ENCODE peak calls at places on chromosomes 1 and 21, in five cellular contexts. L is breast epithelium, T is transverse colon, K is A549, O is body of pancreas. W is an unnamed sample. For H3K4me1, the result is how much of the 10 kb centered on the place peaks cover.

GRCh38 chr1:113899101-113899500 is 5.5 kb downstream of the AP4B1 start:
- DNase-seq in L (no peak), T (no peak), K (no peak), O (no peak), W (no peak)

GRCh38 chr1:100847481-100847880 is 47.2 kb downstream of the EXTL2 start:
- DNase-seq in L (no peak), T (no peak), K (no peak), O (no peak), W (no peak)

GRCh38 chr1:207799989-207800648 is 48.3 kb downstream of the CD46 start:
- DNase-seq in L (no peak), T (no peak), K (no peak), O (no peak), W (no peak)

GRCh38 chr1:2032737-2033136 is 13.6 kb downstream of the GABRD start:
- DNase-seq in L (no peak), T (no peak), K (no peak), O (no peak), W (no peak)

GRCh38 chr1:59180715-59181114 is 116.2 kb upstream of the FGGY start:
- DNase-seq in L (no peak), T (no peak), K (no peak), O (no peak), W (no peak)

GRCh38 chr21:43829575-43830119 is 35.4 kb upstream of the AGPAT3 start:
- DNase-seq in L (no peak), T (no peak), K (peak), O (no peak), W (no peak)

GRCh38 chr1:151156515-151156819 is at the start of gene TNFAIP8L2:
- DNase-seq in L (no peak), T (peak), K (no peak), O (no peak), W (no peak)

GRCh38 chr21:34668803-34669148 is at the start of gene CLIC6:
- DNase-seq in L (peak), T (peak), K (no peak), O (no peak), W (no peak)

GRCh38 chr1:65001238-65001792 is 35.0 kb upstream of the JAK1 start:
- DNase-seq in L (no peak), T (peak), K (no peak), O (peak), W (peak)

GRCh38 chr1:50582346-50582745 is 159.1 kb upstream of the DMRTA2 start:
- DNase-seq in L (no peak), T (no peak), K (no peak), O (no peak), W (no peak)

GRCh38 chr1:89980605-89981004 is 14.3 kb upstream of the ZNF326 start:
- DNase-seq in L (no peak), T (no peak), K (no peak), O (no peak), W (no peak)

GRCh38 chr1:197907846-197908616 is 5.6 kb downstream of the C1orf53 start:
- DNase-seq in L (no peak), T (no peak), K (no peak), O (no peak), W (no peak)

GRCh38 chr1:2290595-2291510 is 62.7 kb downstream of the SKI start:
- DNase-seq in L (no peak), T (peak), K (no peak), O (peak), W (no peak)

GRCh38 chr1:201597551-201598230 is 58.8 kb downstream of the NAV1 start:
- DNase-seq in L (peak), T (peak), K (peak), O (peak), W (no peak)

GRCh38 chr21:40270134-40270533 is 402.9 kb downstream of the PCP4 start:
- DNase-seq in L (no peak), T (no peak), K (no peak), O (no peak), W (no peak)

GRCh38 chr21:26123012-26123411 is 47.6 kb downstream of the APP start:
- DNase-seq in L (no peak), T (no peak), K (no peak), O (no peak), W (no peak)

DNA sequence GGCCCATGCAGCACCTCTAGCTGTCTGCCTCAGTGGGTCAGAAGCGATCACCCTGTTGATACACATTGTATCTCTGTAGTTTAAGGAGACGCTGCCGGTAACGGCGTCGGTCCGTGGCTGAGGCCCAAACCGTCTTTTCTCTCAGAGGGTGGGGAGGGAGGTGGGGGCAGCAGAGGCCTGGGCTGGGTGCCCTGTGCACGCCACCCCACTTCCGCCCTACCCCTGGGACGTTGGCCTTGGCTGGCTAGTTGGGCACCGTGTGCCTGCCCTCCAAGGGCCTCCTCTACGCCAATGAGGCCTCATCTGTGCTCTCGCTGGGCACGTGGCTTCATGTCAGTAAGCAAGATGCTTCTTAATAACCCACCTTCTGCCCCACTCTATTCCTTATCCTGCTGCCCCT is 9.4 kb downstream of the ZC3H12A start:
- DNase-seq in L (no peak), T (no peak), K (peak), O (no peak), W (peak)
- H3K4me1 ChIP-seq in L (under half), T (half or more), K (half or more), O (half or more), W (under half)

DNA sequence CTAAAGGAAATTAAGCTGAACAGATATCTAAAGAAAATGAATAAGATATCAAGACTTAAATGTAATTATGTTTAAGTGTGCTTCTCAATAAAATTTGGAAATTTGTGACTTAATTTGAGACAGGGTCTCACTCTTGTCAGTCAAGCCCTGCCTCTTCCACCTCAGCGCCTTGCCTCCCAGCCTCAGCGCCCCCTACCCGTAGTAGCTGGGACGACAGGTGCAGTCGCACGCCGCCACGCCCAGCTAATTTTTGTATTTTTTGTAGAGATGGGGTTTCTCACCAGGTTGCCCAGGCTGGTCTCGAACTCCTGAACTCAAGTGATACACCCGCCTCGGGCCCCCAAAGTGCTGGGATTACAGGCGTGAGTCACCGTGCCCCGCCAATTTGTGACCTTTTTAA is 117.0 kb downstream of the CLEC20A start:
- DNase-seq in L (no peak), T (no peak), K (peak), O (no peak), W (no peak)
- TF ChIP-seq POLR2A in L (no peak), T (no peak), K (no peak), O (no peak), W (no peak)

GRCh38 chr1:30001011-30001410 is 722.4 kb downstream of the MATN1 start:
- DNase-seq in L (no peak), T (no peak), K (no peak), O (no peak), W (no peak)
- H3K4me1 ChIP-seq in L (under half), T (under half), K (under half), O (under half), W (under half)

DNA sequence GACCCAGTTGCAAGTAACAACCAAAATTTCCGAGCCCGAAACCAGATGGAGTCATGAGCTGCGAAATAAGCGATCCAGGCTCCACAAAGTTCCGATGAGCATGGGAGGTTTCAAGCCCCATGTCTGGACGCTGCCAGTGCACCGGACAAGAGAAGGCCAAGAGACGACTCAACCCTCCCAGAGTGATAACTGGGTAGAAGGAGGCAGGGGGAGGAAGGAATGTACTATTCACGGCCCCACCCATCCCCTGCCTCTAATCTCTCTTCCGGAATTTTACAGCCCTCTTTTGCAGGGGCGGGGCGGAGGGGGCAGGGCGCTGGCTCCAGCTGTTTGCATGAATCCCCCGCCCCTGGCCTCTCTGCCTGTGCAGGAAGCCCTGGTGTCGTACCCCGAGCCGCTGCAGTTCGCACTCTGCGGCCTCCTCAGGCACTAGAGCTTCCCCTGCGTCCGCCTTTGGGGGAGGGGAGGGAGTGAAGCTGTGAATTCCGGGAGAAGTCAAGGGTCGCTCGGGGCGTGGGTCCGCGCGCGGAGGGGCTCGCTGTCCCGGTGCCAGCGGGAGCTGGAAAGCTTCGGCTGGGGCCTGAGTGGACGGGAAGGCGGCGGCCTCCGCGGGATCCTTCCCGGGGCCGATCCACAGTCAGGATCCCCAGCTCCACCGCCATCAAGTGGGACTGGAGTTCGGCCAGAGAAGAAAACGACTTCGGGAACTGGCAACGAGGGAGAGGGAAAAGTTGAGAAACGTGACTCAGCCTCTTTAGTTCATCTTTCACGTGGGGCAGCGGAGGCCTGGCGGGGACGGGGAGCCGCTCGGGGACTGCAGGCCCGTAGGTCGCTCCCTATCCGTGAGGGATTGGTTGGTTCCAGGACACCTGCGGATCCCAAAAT is 6.3 kb upstream of the PTP4A2 start:
- DNase-seq in L (peak), T (peak), K (peak), O (peak), W (peak)
- TF ChIP-seq POLR2A in L (no peak), T (peak), K (peak), O (peak), W (no peak)

DNA sequence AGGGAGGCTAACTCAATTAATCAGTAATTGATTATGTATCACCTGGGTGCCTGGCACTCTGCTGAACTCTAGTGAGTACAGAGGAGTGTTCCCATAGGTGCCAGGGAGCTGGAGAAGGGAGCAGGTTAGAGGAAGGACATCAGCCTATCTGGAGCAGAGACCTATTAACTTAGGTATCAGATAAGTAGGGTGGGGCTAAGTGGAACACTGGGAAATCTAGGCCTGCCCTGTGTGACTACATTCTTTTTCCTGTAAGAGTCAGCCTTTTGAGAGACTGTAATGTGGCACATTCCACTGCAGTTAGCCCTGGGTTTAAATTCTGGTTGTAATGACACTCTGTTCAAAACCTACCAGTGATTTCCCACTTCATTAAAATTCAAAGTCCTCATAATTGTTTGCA is 12.7 kb downstream of the STX12 start:
- DNase-seq in L (no peak), T (no peak), K (no peak), O (peak), W (no peak)
- H3K4me1 ChIP-seq in L (under half), T (half or more), K (under half), O (under half), W (under half)